ENCODE peak calls at places on chromosomes 12 and 14, in five cellular contexts. B, E, T, Z and H are unnamed samples. For H3K4me1, the result is how much of the 10 kb centered on the place peaks cover.

GRCh38 chr12:120474092-120474960 is 4.8 kb upstream of the SRSF9 start:
- DNase-seq in B (no peak), E (peak), T (peak), Z (peak), H (peak)

GRCh38 chr12:30725739-30726138 is 29.0 kb downstream of the CAPRIN2 start:
- DNase-seq in B (no peak), E (peak), T (peak), Z (peak), H (peak)

GRCh38 chr12:34163443-34163842 is 141.1 kb downstream of the ALG10 start:
- DNase-seq in B (no peak), E (no peak), T (no peak), Z (no peak), H (no peak)

GRCh38 chr12:15584366-15585041 is 204.7 kb downstream of the EPS8 start:
- DNase-seq in B (no peak), E (peak), T (peak), Z (no peak), H (peak)

GRCh38 chr14:96635850-96636249 is 133.7 kb downstream of the PAPOLA start:
- DNase-seq in B (no peak), E (no peak), T (no peak), Z (no peak), H (no peak)

GRCh38 chr12:124994435-124994975 is 1.1 kb downstream of the BRI3BP start:
- DNase-seq in B (no peak), E (peak), T (no peak), Z (no peak), H (peak)

GRCh38 chr14:49218436-49219092 is 367.6 kb downstream of the RPS29 start:
- DNase-seq in B (no peak), E (no peak), T (no peak), Z (no peak), H (no peak)

GRCh38 chr12:117119592-117120198 is 20.5 kb upstream of the TESC start:
- DNase-seq in B (no peak), E (peak), T (no peak), Z (no peak), H (peak)

GRCh38 chr14:73630009-73630780 is 14.6 kb upstream of the DNAL1 start:
- DNase-seq in B (no peak), E (no peak), T (no peak), Z (no peak), H (no peak)

GRCh38 chr14:104885031-104885972 is 20.2 kb downstream of the CEP170B start:
- DNase-seq in B (no peak), E (no peak), T (no peak), Z (no peak), H (no peak)

GRCh38 chr14:34470319-34470718 is 8.3 kb upstream of the SPTSSA start:
- DNase-seq in B (no peak), E (no peak), T (no peak), Z (no peak), H (no peak)

GRCh38 chr12:27595231-27595642 is 71.2 kb downstream of the PPFIBP1 start:
- DNase-seq in B (no peak), E (peak), T (peak), Z (no peak), H (peak)

GRCh38 chr12:62604856-62605255 is 138.2 kb downstream of the MON2 start:
- DNase-seq in B (no peak), E (peak), T (peak), Z (peak), H (no peak)
- H3K4me1 ChIP-seq in B (under half), E (half or more), T (under half), Z (under half), H (under half)

GRCh38 chr14:77086017-77086727 is 11.9 kb upstream of the CIPC start:
- DNase-seq in B (no peak), E (peak), T (no peak), Z (peak), H (no peak)

GRCh38 chr14:77083082-77083481 is 15.0 kb upstream of the CIPC start:
- DNase-seq in B (no peak), E (no peak), T (no peak), Z (no peak), H (no peak)

GRCh38 chr14:77085538-77085937 is 12.5 kb upstream of the CIPC start:
- DNase-seq in B (no peak), E (no peak), T (no peak), Z (no peak), H (no peak)

GRCh38 chr14:77084991-77085390 is 13.1 kb upstream of the CIPC start:
- DNase-seq in B (no peak), E (no peak), T (no peak), Z (no peak), H (no peak)

GRCh38 chr14:77082356-77082755 is 15.7 kb upstream of the CIPC start:
- DNase-seq in B (no peak), E (no peak), T (no peak), Z (no peak), H (no peak)
- H3K4me1 ChIP-seq in B (under half), E (under half), T (under half), Z (under half), H (under half)

DNA sequence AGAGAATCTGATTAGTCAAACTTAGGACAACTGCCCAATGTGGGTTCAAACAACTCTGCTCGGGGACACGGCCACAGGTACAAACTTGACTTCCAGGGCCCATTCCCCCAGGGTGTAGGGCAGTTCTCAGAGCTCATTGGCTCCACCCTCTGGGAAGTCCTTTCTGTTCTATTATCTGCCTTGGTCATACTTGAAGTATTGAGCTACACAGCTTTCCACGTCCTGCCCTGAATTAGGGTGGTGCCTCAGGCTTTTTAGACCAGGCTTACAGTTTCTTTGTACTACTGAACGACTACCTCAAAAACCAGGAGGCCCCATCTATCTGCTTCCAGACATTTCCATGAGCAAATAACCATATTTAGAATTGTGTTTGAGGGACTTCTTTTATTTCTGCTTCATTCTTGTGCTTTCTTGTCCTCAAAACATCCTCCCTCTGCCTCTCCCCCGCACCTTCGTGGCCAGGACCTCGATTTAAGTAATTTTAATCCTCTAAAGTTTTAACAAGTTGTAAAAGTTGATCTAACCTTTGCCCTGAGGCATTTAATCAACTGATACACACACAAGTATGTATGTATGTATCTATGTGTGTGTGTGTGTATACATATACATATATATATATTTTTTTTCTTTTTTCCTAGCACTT is 281.8 kb upstream of the AMIGO2 start:
- DNase-seq in B (peak), E (peak), T (no peak), Z (peak), H (peak)
- H3K4me1 ChIP-seq in B (under half), E (under half), T (under half), Z (under half), H (under half)

DNA sequence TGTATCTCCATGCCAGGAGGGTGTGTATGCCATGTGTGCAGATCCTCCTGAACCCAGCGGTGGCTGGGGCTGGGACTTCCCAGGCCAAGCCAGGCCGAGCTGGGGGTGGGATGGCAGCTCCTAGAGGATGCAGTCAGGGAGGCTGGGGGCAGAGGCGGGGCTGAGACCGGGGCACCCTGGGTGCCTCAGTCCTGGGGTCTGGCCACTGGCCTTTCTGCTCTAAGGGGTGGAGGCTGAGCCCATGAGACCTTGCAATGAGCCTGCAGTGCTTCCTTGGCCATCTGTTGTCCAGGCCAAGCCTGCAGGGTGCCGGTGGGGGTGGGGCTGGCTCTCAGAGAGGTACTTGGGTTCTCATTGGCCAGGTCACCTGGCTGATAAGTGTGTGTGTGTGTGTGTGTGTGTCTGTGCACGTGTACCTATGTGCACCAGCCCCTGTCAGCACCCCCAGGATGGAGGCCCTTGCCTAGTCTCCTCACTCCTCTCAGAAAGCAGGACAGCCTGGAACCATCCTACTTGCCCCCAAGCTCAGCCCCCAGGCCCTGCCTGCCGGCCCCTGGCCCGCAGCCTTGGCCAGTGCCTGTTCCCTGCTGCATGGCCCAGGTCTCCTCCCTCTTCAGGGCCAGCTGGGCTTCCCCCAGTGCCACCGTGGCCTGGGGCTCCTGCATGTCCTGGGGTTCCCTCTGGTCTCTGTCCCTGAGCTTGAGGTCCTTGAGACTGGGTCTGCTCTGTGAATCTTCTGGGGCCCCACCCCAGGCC is 10.6 kb upstream of the TNFAIP2 start:
- DNase-seq in B (no peak), E (peak), T (no peak), Z (no peak), H (no peak)
- H3K4me1 ChIP-seq in B (under half), E (half or more), T (under half), Z (under half), H (under half)

GRCh38 chr14:54691525-54692260 is 124.8 kb downstream of the SAMD4A start:
- DNase-seq in B (peak), E (peak), T (peak), Z (peak), H (peak)
- H3K4me1 ChIP-seq in B (under half), E (under half), T (under half), Z (under half), H (under half)

DNA sequence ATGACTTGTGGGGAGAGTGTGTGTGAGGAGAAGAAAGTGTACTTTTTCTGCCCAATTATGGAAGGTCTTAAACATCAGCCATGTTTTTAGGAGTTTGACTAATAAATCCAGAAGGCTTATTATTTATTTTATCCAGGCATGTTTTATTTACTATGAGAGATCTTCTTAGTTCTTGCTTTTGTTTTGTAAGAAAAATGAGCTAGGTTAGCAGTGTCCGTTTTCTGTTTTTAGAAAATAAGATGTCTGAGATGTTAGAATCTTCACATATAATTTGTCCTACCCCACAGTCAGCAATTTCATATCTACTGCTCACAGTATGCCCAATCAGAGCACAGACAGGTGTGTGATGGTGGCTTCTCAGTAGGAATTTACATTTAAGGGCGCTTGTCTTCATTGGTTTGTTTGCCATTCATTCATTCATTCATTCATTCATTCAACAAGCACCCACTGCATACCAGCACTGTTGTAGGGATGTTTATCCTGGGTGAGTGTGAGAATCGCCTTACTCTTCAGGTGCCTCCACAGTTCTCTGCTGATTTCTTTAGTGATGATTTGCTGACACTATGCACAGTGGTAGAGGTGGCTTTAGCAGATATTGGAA is 83.2 kb downstream of the CRADD start:
- DNase-seq in B (no peak), E (no peak), T (no peak), Z (no peak), H (no peak)
- H3K4me1 ChIP-seq in B (under half), E (under half), T (under half), Z (under half), H (under half)

GRCh38 chr14:91400696-91401095 is 16.9 kb downstream of the CCDC88C start:
- DNase-seq in B (no peak), E (no peak), T (peak), Z (no peak), H (no peak)

GRCh38 chr14:91396959-91397815 is 20.4 kb downstream of the CCDC88C start:
- DNase-seq in B (no peak), E (no peak), T (peak), Z (no peak), H (no peak)

GRCh38 chr14:91398192-91398591 is 19.4 kb downstream of the CCDC88C start:
- DNase-seq in B (no peak), E (no peak), T (no peak), Z (no peak), H (no peak)

GRCh38 chr14:91399868-91400640 is 17.6 kb downstream of the CCDC88C start:
- DNase-seq in B (no peak), E (no peak), T (no peak), Z (no peak), H (no peak)

DNA sequence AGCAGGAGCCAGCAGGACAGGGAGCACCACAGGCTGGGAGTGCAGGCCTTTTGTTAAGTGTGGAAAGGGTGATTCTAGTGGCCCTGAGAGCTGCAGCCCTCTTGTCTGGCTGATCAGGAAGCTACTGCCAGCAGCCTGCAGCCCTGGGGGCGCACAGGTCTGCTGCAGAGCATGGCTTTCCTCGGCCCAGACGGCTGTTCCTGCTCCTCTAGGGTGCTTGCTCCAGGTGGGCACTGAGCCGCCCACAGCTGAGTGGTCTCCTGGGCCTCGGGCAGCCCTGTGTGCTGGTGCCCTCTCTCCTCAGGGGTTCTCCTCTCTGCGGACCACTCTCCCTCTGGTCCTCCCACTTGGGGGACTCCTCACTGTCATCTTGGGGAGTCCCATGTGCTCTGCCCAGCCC is 18.9 kb downstream of the CCDC88C start:
- DNase-seq in B (no peak), E (no peak), T (no peak), Z (no peak), H (no peak)
- H3K4me1 ChIP-seq in B (half or more), E (under half), T (under half), Z (under half), H (under half)

DNA sequence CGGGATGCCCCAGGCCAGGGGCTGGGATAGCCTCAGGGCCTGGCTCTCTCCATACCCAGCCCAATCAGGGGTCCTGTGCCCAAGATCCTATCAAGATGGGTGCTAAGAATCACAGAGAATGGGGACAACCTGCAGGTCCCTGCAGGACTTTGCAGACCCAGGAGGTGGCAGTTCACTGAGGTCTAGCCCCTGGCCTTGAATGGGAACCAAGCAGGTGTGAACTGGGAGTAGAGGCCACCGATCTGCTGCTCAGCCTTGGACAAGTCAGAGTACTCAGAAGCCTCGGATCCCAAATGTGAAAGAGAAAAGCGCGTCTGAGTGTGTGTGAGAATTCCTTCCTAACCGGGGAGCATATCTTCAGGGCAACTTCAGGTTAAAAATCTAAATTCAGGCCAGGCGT is 76.2 kb downstream of the ARL6IP4 start:
- DNase-seq in B (no peak), E (no peak), T (no peak), Z (no peak), H (no peak)
- H3K4me1 ChIP-seq in B (under half), E (under half), T (under half), Z (under half), H (under half)

DNA sequence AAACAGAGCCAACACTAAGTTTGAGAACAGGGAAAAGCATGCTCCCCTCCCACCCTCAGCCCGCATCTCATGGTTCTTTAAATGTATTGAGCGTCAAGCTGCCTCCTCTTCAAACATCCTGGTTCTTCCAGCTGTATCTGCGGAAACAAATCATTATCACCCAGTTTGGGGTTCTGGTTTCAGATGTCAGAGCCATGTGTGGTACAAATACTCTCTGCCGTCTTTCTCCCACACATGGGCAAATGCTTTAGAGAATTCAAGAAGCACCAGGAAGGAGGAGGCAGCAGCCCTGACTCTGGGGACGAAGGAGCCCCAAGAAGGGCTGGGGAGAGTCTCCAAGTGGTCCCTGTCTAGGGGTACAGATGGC is 29.2 kb downstream of the JDP2 start:
- DNase-seq in B (no peak), E (no peak), T (no peak), Z (no peak), H (no peak)
- H3K4me1 ChIP-seq in B (under half), E (under half), T (under half), Z (under half), H (under half)

GRCh38 chr12:71865757-71866536 is 26.4 kb downstream of the TBC1D15 start:
- DNase-seq in B (no peak), E (no peak), T (no peak), Z (no peak), H (no peak)
- H3K4me1 ChIP-seq in B (under half), E (under half), T (under half), Z (under half), H (half or more)